ENCODE peak calls at places on chromosomes 3 and 15, in six cellular contexts. One of them, this sample, is unnamed.

GRCh38 chr3:189292667-189293478 is 121.1 kb downstream of the TPRG1 start:
- DNase-seq in endothelial cell of umbilical vein: no peak
- DNase-seq in GM12878: no peak
- DNase-seq in A549: no peak
- DNase-seq in K562: no peak
- DNase-seq in NB4: peak
- DNase-seq in this sample: no peak

GRCh38 chr3:170717410-170718402 is 131.8 kb upstream of the SLC7A14 start:
- DNase-seq in K562: peak
- DNase-seq in A549: no peak
- DNase-seq in NB4: no peak
- DNase-seq in GM12878: no peak
- DNase-seq in endothelial cell of umbilical vein: no peak
- DNase-seq in this sample: no peak

GRCh38 chr15:40906947-40907802 is 12.9 kb downstream of the VPS18 start:
- DNase-seq in NB4: no peak
- DNase-seq in A549: no peak
- DNase-seq in endothelial cell of umbilical vein: peak
- DNase-seq in GM12878: no peak
- DNase-seq in K562: peak
- DNase-seq in this sample: no peak

GRCh38 chr15:89647191-89647851 is 7.9 kb downstream of the KIF7 start:
- DNase-seq in GM12878: no peak
- DNase-seq in NB4: peak
- DNase-seq in K562: peak
- DNase-seq in A549: peak
- DNase-seq in endothelial cell of umbilical vein: peak
- DNase-seq in this sample: peak

GRCh38 chr3:157573780-157574378 is 70.7 kb upstream of the VEPH1 start:
- DNase-seq in endothelial cell of umbilical vein: no peak
- DNase-seq in A549: no peak
- DNase-seq in GM12878: no peak
- DNase-seq in NB4: no peak
- DNase-seq in K562: no peak
- DNase-seq in this sample: no peak

GRCh38 chr15:74773731-74774252 is 8.1 kb upstream of the CSK start:
- DNase-seq in endothelial cell of umbilical vein: no peak
- DNase-seq in GM12878: no peak
- DNase-seq in A549: no peak
- DNase-seq in K562: no peak
- DNase-seq in NB4: peak
- DNase-seq in this sample: peak

GRCh38 chr15:47460775-47461174 is 256.5 kb upstream of the SEMA6D start:
- DNase-seq in K562: no peak
- DNase-seq in endothelial cell of umbilical vein: peak
- DNase-seq in A549: no peak
- DNase-seq in GM12878: no peak
- DNase-seq in NB4: peak
- DNase-seq in this sample: no peak

GRCh38 chr15:89802231-89802928 is 12.3 kb downstream of the ANPEP start:
- DNase-seq in K562: peak
- DNase-seq in NB4: no peak
- DNase-seq in endothelial cell of umbilical vein: peak
- DNase-seq in A549: no peak
- DNase-seq in GM12878: no peak
- DNase-seq in this sample: no peak

GRCh38 chr3:190877925-190878324 is 15.4 kb upstream of the GMNC start:
- DNase-seq in A549: peak
- DNase-seq in K562: peak
- DNase-seq in endothelial cell of umbilical vein: no peak
- DNase-seq in NB4: peak
- DNase-seq in GM12878: no peak
- DNase-seq in this sample: no peak

GRCh38 chr3:114899186-114899931 is 247.7 kb downstream of the ZBTB20 start:
- DNase-seq in A549: peak
- DNase-seq in K562: no peak
- DNase-seq in GM12878: no peak
- DNase-seq in NB4: no peak
- DNase-seq in endothelial cell of umbilical vein: no peak
- DNase-seq in this sample: peak

GRCh38 chr15:85770014-85770721 is 24.6 kb downstream of the KLHL25 start:
- DNase-seq in GM12878: no peak
- DNase-seq in K562: no peak
- DNase-seq in NB4: no peak
- DNase-seq in endothelial cell of umbilical vein: no peak
- DNase-seq in A549: no peak
- DNase-seq in this sample: no peak

GRCh38 chr3:45026957-45027356 is 854 bp downstream of the CLEC3B start:
- DNase-seq in endothelial cell of umbilical vein: no peak
- DNase-seq in A549: no peak
- DNase-seq in GM12878: no peak
- DNase-seq in K562: no peak
- DNase-seq in NB4: no peak
- DNase-seq in this sample: peak

GRCh38 chr15:88016373-88016772 is 240.2 kb downstream of the NTRK3 start:
- DNase-seq in NB4: no peak
- DNase-seq in A549: no peak
- DNase-seq in GM12878: no peak
- DNase-seq in endothelial cell of umbilical vein: no peak
- DNase-seq in K562: no peak
- DNase-seq in this sample: no peak

GRCh38 chr3:64518496-64518895 is 169.3 kb downstream of the ADAMTS9 start:
- DNase-seq in K562: no peak
- DNase-seq in endothelial cell of umbilical vein: no peak
- DNase-seq in GM12878: no peak
- DNase-seq in NB4: no peak
- DNase-seq in A549: no peak
- DNase-seq in this sample: no peak

GRCh38 chr3:50299929-50300680 is 900 bp upstream of the HYAL3 start:
- DNase-seq in endothelial cell of umbilical vein: no peak
- DNase-seq in A549: no peak
- DNase-seq in NB4: peak
- DNase-seq in K562: peak
- DNase-seq in GM12878: no peak
- DNase-seq in this sample: no peak

GRCh38 chr15:101070502-101071273 is 151.5 kb downstream of the LRRK1 start:
- DNase-seq in GM12878: no peak
- DNase-seq in endothelial cell of umbilical vein: peak
- DNase-seq in NB4: peak
- DNase-seq in A549: no peak
- DNase-seq in K562: no peak
- DNase-seq in this sample: peak

GRCh38 chr3:168161696-168162095 is 66.0 kb upstream of the GOLIM4 start:
- DNase-seq in endothelial cell of umbilical vein: no peak
- DNase-seq in GM12878: no peak
- DNase-seq in A549: no peak
- DNase-seq in NB4: no peak
- DNase-seq in K562: no peak
- DNase-seq in this sample: no peak

GRCh38 chr15:34271493-34271892 is 46.7 kb downstream of the EMC4 start:
- DNase-seq in NB4: peak
- DNase-seq in GM12878: no peak
- DNase-seq in endothelial cell of umbilical vein: no peak
- DNase-seq in K562: no peak
- DNase-seq in A549: peak
- DNase-seq in this sample: peak

GRCh38 chr3:42721690-42722089 is 19.1 kb upstream of the HHATL start:
- DNase-seq in NB4: no peak
- DNase-seq in endothelial cell of umbilical vein: no peak
- DNase-seq in A549: no peak
- DNase-seq in K562: no peak
- DNase-seq in GM12878: no peak
- DNase-seq in this sample: no peak

GRCh38 chr3:9727041-9727595 is 4.4 kb upstream of the BRPF1 start:
- DNase-seq in GM12878: no peak
- DNase-seq in endothelial cell of umbilical vein: no peak
- DNase-seq in NB4: peak
- DNase-seq in K562: peak
- DNase-seq in A549: peak
- DNase-seq in this sample: peak

GRCh38 chr3:146969356-146969755 is 364.2 kb upstream of the PLSCR5 start:
- DNase-seq in endothelial cell of umbilical vein: no peak
- DNase-seq in NB4: no peak
- DNase-seq in GM12878: no peak
- DNase-seq in K562: no peak
- DNase-seq in A549: no peak
- DNase-seq in this sample: no peak

GRCh38 chr15:78065284-78065872 is 12.1 kb downstream of the TBC1D2B start:
- DNase-seq in A549: no peak
- DNase-seq in GM12878: no peak
- DNase-seq in NB4: peak
- DNase-seq in K562: no peak
- DNase-seq in endothelial cell of umbilical vein: peak
- DNase-seq in this sample: peak

GRCh38 chr3:155069729-155070128 is 10.4 kb upstream of the MME start:
- DNase-seq in NB4: no peak
- DNase-seq in A549: no peak
- DNase-seq in GM12878: no peak
- DNase-seq in K562: no peak
- DNase-seq in endothelial cell of umbilical vein: peak
- DNase-seq in this sample: no peak

GRCh38 chr15:41648770-41649169 is 11.4 kb upstream of the MGA start:
- DNase-seq in endothelial cell of umbilical vein: no peak
- DNase-seq in NB4: no peak
- DNase-seq in K562: no peak
- DNase-seq in A549: no peak
- DNase-seq in GM12878: no peak
- DNase-seq in this sample: no peak

GRCh38 chr3:71511037-71511436 is 72.5 kb downstream of the FOXP1 start:
- DNase-seq in K562: peak
- DNase-seq in NB4: peak
- DNase-seq in A549: peak
- DNase-seq in GM12878: no peak
- DNase-seq in endothelial cell of umbilical vein: peak
- DNase-seq in this sample: no peak

GRCh38 chr15:39495871-39496459 is 84.9 kb upstream of the THBS1 start:
- DNase-seq in GM12878: no peak
- DNase-seq in A549: no peak
- DNase-seq in NB4: no peak
- DNase-seq in endothelial cell of umbilical vein: no peak
- DNase-seq in K562: no peak
- DNase-seq in this sample: no peak

GRCh38 chr3:42425736-42426407 is 15.5 kb upstream of the LYZL4 start:
- DNase-seq in K562: no peak
- DNase-seq in A549: no peak
- DNase-seq in GM12878: no peak
- DNase-seq in NB4: peak
- DNase-seq in endothelial cell of umbilical vein: no peak
- DNase-seq in this sample: no peak

GRCh38 chr3:58965870-58966269 is 84.0 kb downstream of the CFAP20DC start:
- DNase-seq in endothelial cell of umbilical vein: no peak
- DNase-seq in GM12878: no peak
- DNase-seq in K562: no peak
- DNase-seq in NB4: no peak
- DNase-seq in A549: no peak
- DNase-seq in this sample: no peak

GRCh38 chr3:24479816-24480215 is 14.8 kb downstream of the THRB start:
- DNase-seq in endothelial cell of umbilical vein: no peak
- DNase-seq in NB4: no peak
- DNase-seq in A549: no peak
- DNase-seq in GM12878: no peak
- DNase-seq in K562: no peak
- DNase-seq in this sample: no peak

GRCh38 chr3:128188326-128188725 is 35.0 kb downstream of the EEFSEC start:
- DNase-seq in GM12878: no peak
- DNase-seq in NB4: no peak
- DNase-seq in K562: no peak
- DNase-seq in A549: no peak
- DNase-seq in endothelial cell of umbilical vein: no peak
- DNase-seq in this sample: peak

GRCh38 chr3:190883973-190884832 is 21.7 kb upstream of the GMNC start:
- DNase-seq in A549: peak
- DNase-seq in GM12878: no peak
- DNase-seq in NB4: peak
- DNase-seq in endothelial cell of umbilical vein: peak
- DNase-seq in K562: peak
- DNase-seq in this sample: peak

GRCh38 chr3:108645364-108645763 is 55.8 kb downstream of the DZIP3 start:
- DNase-seq in endothelial cell of umbilical vein: no peak
- DNase-seq in A549: no peak
- DNase-seq in NB4: no peak
- DNase-seq in K562: no peak
- DNase-seq in GM12878: no peak
- DNase-seq in this sample: no peak

GRCh38 chr15:42584031-42584765 is 8.8 kb downstream of the STARD9 start:
- DNase-seq in GM12878: no peak
- DNase-seq in NB4: no peak
- DNase-seq in K562: peak
- DNase-seq in A549: no peak
- DNase-seq in endothelial cell of umbilical vein: peak
- DNase-seq in this sample: peak

GRCh38 chr15:55741592-55742497 is 1.1 kb downstream of the PRTG start:
- DNase-seq in A549: peak
- DNase-seq in NB4: no peak
- DNase-seq in endothelial cell of umbilical vein: peak
- DNase-seq in GM12878: no peak
- DNase-seq in K562: peak
- DNase-seq in this sample: peak
- TF ChIP-seq MYC in A549: peak
- TF ChIP-seq MYC in NB4: no peak
- TF ChIP-seq MYC in endothelial cell of umbilical vein: no peak
- TF ChIP-seq MYC in GM12878: no peak
- TF ChIP-seq MYC in K562: no peak
- TF ChIP-seq MYC in this sample: peak

GRCh38 chr15:52804526-52805081 is 14.5 kb upstream of the ONECUT1 start:
- DNase-seq in A549: no peak
- DNase-seq in NB4: no peak
- DNase-seq in GM12878: no peak
- DNase-seq in endothelial cell of umbilical vein: no peak
- DNase-seq in K562: no peak
- DNase-seq in this sample: no peak
- TF ChIP-seq MYC in A549: no peak
- TF ChIP-seq MYC in NB4: no peak
- TF ChIP-seq MYC in GM12878: no peak
- TF ChIP-seq MYC in endothelial cell of umbilical vein: no peak
- TF ChIP-seq MYC in K562: no peak
- TF ChIP-seq MYC in this sample: no peak

GRCh38 chr3:46701211-46701939 is at the start of gene TMIE:
- DNase-seq in NB4: no peak
- DNase-seq in endothelial cell of umbilical vein: no peak
- DNase-seq in K562: no peak
- DNase-seq in A549: no peak
- DNase-seq in GM12878: no peak
- DNase-seq in this sample: no peak
- TF ChIP-seq MYC in NB4: no peak
- TF ChIP-seq MYC in endothelial cell of umbilical vein: no peak
- TF ChIP-seq MYC in K562: no peak
- TF ChIP-seq MYC in A549: no peak
- TF ChIP-seq MYC in GM12878: no peak
- TF ChIP-seq MYC in this sample: no peak

DNA sequence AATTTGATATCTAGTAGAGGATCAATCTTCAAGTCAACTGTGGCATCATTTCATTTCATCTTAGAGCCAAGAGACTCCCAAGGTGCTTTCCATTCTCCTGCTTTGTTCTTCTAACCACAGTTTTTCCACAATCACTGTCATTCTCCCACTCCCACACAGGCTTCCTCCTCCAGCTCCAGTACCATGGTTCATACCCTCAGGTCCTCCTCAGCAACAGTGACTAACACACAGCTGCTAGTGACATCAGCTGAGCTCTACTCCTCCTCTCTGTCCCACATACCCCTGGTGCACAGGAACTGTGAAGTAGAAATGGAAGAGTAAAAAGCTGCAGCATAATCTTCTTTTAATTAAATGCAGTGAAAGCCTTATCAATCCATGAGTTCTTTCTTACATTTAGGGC is 200.2 kb upstream of the DPH6 start:
- DNase-seq in GM12878: no peak
- DNase-seq in A549: no peak
- DNase-seq in K562: no peak
- DNase-seq in NB4: no peak
- DNase-seq in endothelial cell of umbilical vein: no peak
- DNase-seq in this sample: no peak
- TF ChIP-seq MYC in GM12878: no peak
- TF ChIP-seq MYC in A549: no peak
- TF ChIP-seq MYC in K562: no peak
- TF ChIP-seq MYC in NB4: no peak
- TF ChIP-seq MYC in endothelial cell of umbilical vein: no peak
- TF ChIP-seq MYC in this sample: no peak